ENCODE peak calls at places on chromosomes 2 and 18, in six cellular contexts. L is naive thymus-derived CD4-positive, alpha-beta T cell; P is Daoy; Z is left cardiac atrium; Q is HEK293T; R is stimulated activated CD4-positive, alpha-beta T cell treated with anti-CD3 and anti-CD28 coated beads, Interleukin-15, amount 100 ng/mL, for 24 hours. F is an unnamed sample.

GRCh38 chr2:177433402-177433801 is 40.8 kb downstream of the AGPS start:
- DNase-seq in L (no peak), P (no peak), Z (no peak), Q (no peak), R (no peak), F (no peak)

GRCh38 chr2:118097657-118098056 is 9.4 kb downstream of the INSIG2 start:
- DNase-seq in L (no peak), P (no peak), Z (no peak), Q (no peak), R (no peak), F (no peak)

GRCh38 chr2:234111523-234111922 is 61.0 kb downstream of the SPP2 start:
- DNase-seq in L (no peak), P (peak; percentile 73), Z (no peak), Q (no peak), R (no peak), F (no peak)

GRCh38 chr2:8684421-8684884 is 2.6 kb downstream of the ID2 start:
- DNase-seq in L (peak; percentile 17), P (peak; percentile 29), Z (no peak), Q (no peak), R (peak; percentile 52), F (no peak)

GRCh38 chr2:224190871-224191270 is 151.8 kb upstream of the SERPINE2 start:
- DNase-seq in L (no peak), P (no peak), Z (no peak), Q (no peak), R (no peak), F (no peak)

GRCh38 chr2:16553222-16553621 is 112.4 kb downstream of the CYRIA start:
- DNase-seq in L (no peak), P (peak; percentile 17), Z (peak; percentile 28), Q (peak; percentile 37), R (peak; percentile 32), F (peak; percentile 61)

GRCh38 chr2:151422917-151423439 is 13.3 kb downstream of the RIF1 start:
- DNase-seq in L (no peak), P (no peak), Z (no peak), Q (no peak), R (no peak), F (no peak)

GRCh38 chr2:173216055-173216454 is 138.6 kb upstream of the CDCA7 start:
- DNase-seq in L (no peak), P (no peak), Z (no peak), Q (no peak), R (no peak), F (no peak)

GRCh38 chr2:201642579-201643215 is 606 bp downstream of the TMEM237 start:
- DNase-seq in L (peak; percentile 92), P (peak; percentile 92), Z (peak; percentile 80), Q (peak; percentile 90), R (peak; percentile 89), F (peak; percentile 85)

GRCh38 chr18:48106498-48106897 is 176.0 kb upstream of the SMAD2 start:
- DNase-seq in L (no peak), P (no peak), Z (no peak), Q (no peak), R (no peak), F (no peak)

GRCh38 chr2:177239934-177240600 is 24.5 kb downstream of the NFE2L2 start:
- DNase-seq in L (no peak), P (peak; percentile 59), Z (no peak), Q (no peak), R (no peak), F (no peak)

GRCh38 chr18:10234912-10235439 is 219.5 kb upstream of the APCDD1 start:
- DNase-seq in L (no peak), P (no peak), Z (no peak), Q (no peak), R (no peak), F (no peak)

GRCh38 chr18:48751727-48752468 is 198.9 kb downstream of the SMAD7 start:
- DNase-seq in L (no peak), P (peak; percentile 21), Z (no peak), Q (no peak), R (no peak), F (no peak)

GRCh38 chr2:121442889-121443288 is 87.8 kb upstream of the RNU4ATAC start:
- DNase-seq in L (no peak), P (no peak), Z (no peak), Q (no peak), R (no peak), F (no peak)

GRCh38 chr2:147863835-147864234 is 19.0 kb downstream of the ACVR2A start:
- DNase-seq in L (no peak), P (no peak), Z (no peak), Q (no peak), R (no peak), F (no peak)

GRCh38 chr18:13216732-13217465 is 1.7 kb upstream of the LDLRAD4 start:
- DNase-seq in L (peak; percentile 48), P (peak; percentile 43), Z (peak; percentile 65), Q (peak; percentile 39), R (peak; percentile 69), F (no peak)

GRCh38 chr18:59988098-59988706 is 88.4 kb downstream of the PMAIP1 start:
- DNase-seq in L (no peak), P (peak; percentile 46), Z (peak; percentile 39), Q (peak; percentile 17), R (peak; percentile 69), F (no peak)

GRCh38 chr2:130337735-130338325 is 4.9 kb upstream of the IMP4 start:
- DNase-seq in L (no peak), P (peak; percentile 59), Z (no peak), Q (no peak), R (no peak), F (no peak)

GRCh38 chr2:239234151-239234825 is 166.5 kb downstream of the HDAC4 start:
- DNase-seq in L (no peak), P (no peak), Z (no peak), Q (no peak), R (no peak), F (no peak)

GRCh38 chr2:218981390-218982311 is 3.3 kb downstream of the FEV start:
- DNase-seq in L (no peak), P (peak; percentile 51), Z (no peak), Q (no peak), R (peak; percentile 55), F (peak; percentile 38)

GRCh38 chr2:216131175-216131926 is 22.2 kb downstream of the XRCC5 start:
- DNase-seq in L (no peak), P (no peak), Z (no peak), Q (no peak), R (no peak), F (no peak)